ENCODE peak calls at places on chromosome 13, in ten cellular contexts. One of them, this sample, is unnamed.

GRCh38 chr13:74560325-74560724 is 426.1 kb upstream of the KLF12 start:
- DNase-seq in upper lobe of left lung: no peak
- DNase-seq in GM12891: no peak
- DNase-seq in transverse colon: no peak
- DNase-seq in heart left ventricle: no peak
- DNase-seq in A549: no peak
- DNase-seq in adrenal gland: no peak
- DNase-seq in uterus: no peak
- DNase-seq in tibial nerve: no peak
- DNase-seq in H54: no peak
- DNase-seq in this sample: no peak

GRCh38 chr13:43848250-43848649 is 31.3 kb downstream of the CCDC122 start:
- DNase-seq in upper lobe of left lung: no peak
- DNase-seq in GM12891: no peak
- DNase-seq in transverse colon: no peak
- DNase-seq in heart left ventricle: no peak
- DNase-seq in A549: peak
- DNase-seq in adrenal gland: no peak
- DNase-seq in uterus: no peak
- DNase-seq in tibial nerve: no peak
- DNase-seq in H54: no peak
- DNase-seq in this sample: no peak

GRCh38 chr13:113633485-113633873 is 24.5 kb downstream of the ATP4B start:
- DNase-seq in upper lobe of left lung: peak
- DNase-seq in GM12891: no peak
- DNase-seq in transverse colon: no peak
- DNase-seq in heart left ventricle: no peak
- DNase-seq in A549: no peak
- DNase-seq in adrenal gland: no peak
- DNase-seq in uterus: no peak
- DNase-seq in tibial nerve: no peak
- DNase-seq in H54: no peak
- DNase-seq in this sample: peak

GRCh38 chr13:57748096-57748495 is 116.6 kb downstream of the PCDH17 start:
- DNase-seq in upper lobe of left lung: no peak
- DNase-seq in GM12891: no peak
- DNase-seq in transverse colon: no peak
- DNase-seq in heart left ventricle: no peak
- DNase-seq in A549: no peak
- DNase-seq in adrenal gland: no peak
- DNase-seq in uterus: no peak
- DNase-seq in tibial nerve: no peak
- DNase-seq in H54: no peak
- DNase-seq in this sample: no peak

GRCh38 chr13:49435992-49436391 is 7.9 kb downstream of the CAB39L start:
- DNase-seq in upper lobe of left lung: no peak
- DNase-seq in GM12891: no peak
- DNase-seq in transverse colon: no peak
- DNase-seq in heart left ventricle: no peak
- DNase-seq in A549: no peak
- DNase-seq in adrenal gland: no peak
- DNase-seq in uterus: no peak
- DNase-seq in tibial nerve: no peak
- DNase-seq in H54: no peak
- DNase-seq in this sample: no peak

GRCh38 chr13:114099918-114100445 is 32.4 kb downstream of the RASA3 start:
- DNase-seq in upper lobe of left lung: peak
- DNase-seq in GM12891: no peak
- DNase-seq in transverse colon: peak
- DNase-seq in heart left ventricle: peak
- DNase-seq in A549: peak
- DNase-seq in adrenal gland: no peak
- DNase-seq in uterus: peak
- DNase-seq in tibial nerve: peak
- DNase-seq in H54: no peak
- DNase-seq in this sample: no peak

GRCh38 chr13:79386125-79386822 is 19.8 kb downstream of the RBM26 start:
- DNase-seq in upper lobe of left lung: no peak
- DNase-seq in GM12891: no peak
- DNase-seq in transverse colon: no peak
- DNase-seq in heart left ventricle: no peak
- DNase-seq in A549: no peak
- DNase-seq in adrenal gland: no peak
- DNase-seq in uterus: no peak
- DNase-seq in tibial nerve: no peak
- DNase-seq in H54: no peak
- DNase-seq in this sample: no peak

GRCh38 chr13:42876810-42877550 is 95.6 kb downstream of the FAM216B start:
- DNase-seq in upper lobe of left lung: no peak
- DNase-seq in GM12891: no peak
- DNase-seq in transverse colon: no peak
- DNase-seq in heart left ventricle: no peak
- DNase-seq in A549: no peak
- DNase-seq in adrenal gland: no peak
- DNase-seq in uterus: no peak
- DNase-seq in tibial nerve: no peak
- DNase-seq in H54: no peak
- DNase-seq in this sample: no peak

GRCh38 chr13:51590966-51591627 is 6.8 kb downstream of the WDFY2 start:
- DNase-seq in upper lobe of left lung: no peak
- DNase-seq in GM12891: no peak
- DNase-seq in transverse colon: no peak
- DNase-seq in heart left ventricle: no peak
- DNase-seq in A549: peak
- DNase-seq in adrenal gland: peak
- DNase-seq in uterus: peak
- DNase-seq in tibial nerve: no peak
- DNase-seq in H54: peak
- DNase-seq in this sample: no peak

GRCh38 chr13:48096670-48097069 is 1.8 kb upstream of the MED4 start:
- DNase-seq in upper lobe of left lung: no peak
- DNase-seq in GM12891: no peak
- DNase-seq in transverse colon: no peak
- DNase-seq in heart left ventricle: no peak
- DNase-seq in A549: no peak
- DNase-seq in adrenal gland: no peak
- DNase-seq in uterus: no peak
- DNase-seq in tibial nerve: no peak
- DNase-seq in H54: no peak
- DNase-seq in this sample: no peak

GRCh38 chr13:73061478-73062275 is 2.9 kb downstream of the KLF5 start:
- DNase-seq in upper lobe of left lung: no peak
- DNase-seq in GM12891: no peak
- DNase-seq in transverse colon: no peak
- DNase-seq in heart left ventricle: no peak
- DNase-seq in A549: no peak
- DNase-seq in adrenal gland: no peak
- DNase-seq in uterus: no peak
- DNase-seq in tibial nerve: no peak
- DNase-seq in H54: no peak
- DNase-seq in this sample: no peak

GRCh38 chr13:75226755-75227435 is 255.1 kb downstream of the TBC1D4 start:
- DNase-seq in upper lobe of left lung: no peak
- DNase-seq in GM12891: no peak
- DNase-seq in transverse colon: no peak
- DNase-seq in heart left ventricle: no peak
- DNase-seq in A549: peak
- DNase-seq in adrenal gland: no peak
- DNase-seq in uterus: no peak
- DNase-seq in tibial nerve: no peak
- DNase-seq in H54: peak
- DNase-seq in this sample: no peak

GRCh38 chr13:20124303-20124702 is 36.5 kb downstream of the GJA3 start:
- DNase-seq in upper lobe of left lung: no peak
- DNase-seq in GM12891: no peak
- DNase-seq in transverse colon: no peak
- DNase-seq in heart left ventricle: no peak
- DNase-seq in A549: no peak
- DNase-seq in adrenal gland: no peak
- DNase-seq in uterus: no peak
- DNase-seq in tibial nerve: no peak
- DNase-seq in H54: no peak
- DNase-seq in this sample: no peak

GRCh38 chr13:68940049-68940448 is 1167.6 kb upstream of the ATXN8OS start:
- DNase-seq in upper lobe of left lung: no peak
- DNase-seq in GM12891: no peak
- DNase-seq in transverse colon: no peak
- DNase-seq in heart left ventricle: no peak
- DNase-seq in A549: no peak
- DNase-seq in adrenal gland: no peak
- DNase-seq in uterus: no peak
- DNase-seq in tibial nerve: no peak
- DNase-seq in H54: no peak
- DNase-seq in this sample: no peak

GRCh38 chr13:33111414-33112110 is 95.3 kb downstream of the KL start:
- DNase-seq in upper lobe of left lung: no peak
- DNase-seq in GM12891: no peak
- DNase-seq in transverse colon: peak
- DNase-seq in heart left ventricle: peak
- DNase-seq in A549: no peak
- DNase-seq in adrenal gland: no peak
- DNase-seq in uterus: peak
- DNase-seq in tibial nerve: no peak
- DNase-seq in H54: no peak
- DNase-seq in this sample: no peak

GRCh38 chr13:58239774-58240268 is 608.3 kb downstream of the PCDH17 start:
- DNase-seq in upper lobe of left lung: no peak
- DNase-seq in GM12891: no peak
- DNase-seq in transverse colon: no peak
- DNase-seq in heart left ventricle: no peak
- DNase-seq in A549: no peak
- DNase-seq in adrenal gland: no peak
- DNase-seq in uterus: no peak
- DNase-seq in tibial nerve: no peak
- DNase-seq in H54: no peak
- DNase-seq in this sample: no peak

GRCh38 chr13:97275265-97275664 is 53.1 kb downstream of the MBNL2 start:
- DNase-seq in upper lobe of left lung: no peak
- DNase-seq in GM12891: no peak
- DNase-seq in transverse colon: no peak
- DNase-seq in heart left ventricle: no peak
- DNase-seq in A549: peak
- DNase-seq in adrenal gland: peak
- DNase-seq in uterus: no peak
- DNase-seq in tibial nerve: no peak
- DNase-seq in H54: no peak
- DNase-seq in this sample: no peak
- TF ChIP-seq POLR2A in upper lobe of left lung: no peak
- TF ChIP-seq POLR2A in GM12891: no peak
- TF ChIP-seq POLR2A in transverse colon: no peak
- TF ChIP-seq POLR2A in heart left ventricle: no peak
- TF ChIP-seq POLR2A in A549: no peak
- TF ChIP-seq POLR2A in adrenal gland: no peak
- TF ChIP-seq POLR2A in uterus: no peak
- TF ChIP-seq POLR2A in tibial nerve: no peak
- TF ChIP-seq POLR2A in H54: no peak
- TF ChIP-seq POLR2A in this sample: no peak

GRCh38 chr13:110559429-110559943 is 2.0 kb downstream of the RAB20 start:
- DNase-seq in upper lobe of left lung: peak
- DNase-seq in GM12891: no peak
- DNase-seq in transverse colon: peak
- DNase-seq in heart left ventricle: no peak
- DNase-seq in A549: no peak
- DNase-seq in adrenal gland: peak
- DNase-seq in uterus: no peak
- DNase-seq in tibial nerve: no peak
- DNase-seq in H54: no peak
- DNase-seq in this sample: no peak

GRCh38 chr13:110561335-110562033 is at the start of gene RAB20:
- DNase-seq in upper lobe of left lung: peak
- DNase-seq in GM12891: peak
- DNase-seq in transverse colon: peak
- DNase-seq in heart left ventricle: peak
- DNase-seq in A549: peak
- DNase-seq in adrenal gland: peak
- DNase-seq in uterus: peak
- DNase-seq in tibial nerve: peak
- DNase-seq in H54: peak
- DNase-seq in this sample: peak

GRCh38 chr13:110559986-110560385 is 1.5 kb downstream of the RAB20 start:
- DNase-seq in upper lobe of left lung: no peak
- DNase-seq in GM12891: no peak
- DNase-seq in transverse colon: no peak
- DNase-seq in heart left ventricle: no peak
- DNase-seq in A549: no peak
- DNase-seq in adrenal gland: no peak
- DNase-seq in uterus: no peak
- DNase-seq in tibial nerve: no peak
- DNase-seq in H54: no peak
- DNase-seq in this sample: no peak

GRCh38 chr13:110562696-110563462 is 1.4 kb upstream of the RAB20 start:
- DNase-seq in upper lobe of left lung: no peak
- DNase-seq in GM12891: no peak
- DNase-seq in transverse colon: no peak
- DNase-seq in heart left ventricle: no peak
- DNase-seq in A549: no peak
- DNase-seq in adrenal gland: no peak
- DNase-seq in uterus: no peak
- DNase-seq in tibial nerve: no peak
- DNase-seq in H54: no peak
- DNase-seq in this sample: no peak

GRCh38 chr13:110560606-110561334 is 752 bp downstream of the RAB20 start:
- DNase-seq in upper lobe of left lung: no peak
- DNase-seq in GM12891: peak
- DNase-seq in transverse colon: peak
- DNase-seq in heart left ventricle: no peak
- DNase-seq in A549: no peak
- DNase-seq in adrenal gland: no peak
- DNase-seq in uterus: no peak
- DNase-seq in tibial nerve: no peak
- DNase-seq in H54: no peak
- DNase-seq in this sample: no peak
- TF ChIP-seq POLR2A in upper lobe of left lung: no peak
- TF ChIP-seq POLR2A in GM12891: no peak
- TF ChIP-seq POLR2A in transverse colon: peak
- TF ChIP-seq POLR2A in heart left ventricle: no peak
- TF ChIP-seq POLR2A in A549: no peak
- TF ChIP-seq POLR2A in adrenal gland: peak
- TF ChIP-seq POLR2A in uterus: no peak
- TF ChIP-seq POLR2A in tibial nerve: no peak
- TF ChIP-seq POLR2A in H54: no peak
- TF ChIP-seq POLR2A in this sample: no peak

GRCh38 chr13:100674848-100675659 is 459 bp upstream of the TMTC4 start:
- DNase-seq in upper lobe of left lung: peak
- DNase-seq in GM12891: peak
- DNase-seq in transverse colon: peak
- DNase-seq in heart left ventricle: peak
- DNase-seq in A549: peak
- DNase-seq in adrenal gland: peak
- DNase-seq in uterus: peak
- DNase-seq in tibial nerve: peak
- DNase-seq in H54: peak
- DNase-seq in this sample: peak
- TF ChIP-seq POLR2A in upper lobe of left lung: no peak
- TF ChIP-seq POLR2A in GM12891: no peak
- TF ChIP-seq POLR2A in transverse colon: peak
- TF ChIP-seq POLR2A in heart left ventricle: no peak
- TF ChIP-seq POLR2A in A549: peak
- TF ChIP-seq POLR2A in adrenal gland: no peak
- TF ChIP-seq POLR2A in uterus: peak
- TF ChIP-seq POLR2A in tibial nerve: peak
- TF ChIP-seq POLR2A in H54: peak
- TF ChIP-seq POLR2A in this sample: no peak

GRCh38 chr13:38350114-38350617 is 515 bp downstream of the UFM1 start:
- DNase-seq in upper lobe of left lung: peak
- DNase-seq in GM12891: no peak
- DNase-seq in transverse colon: peak
- DNase-seq in heart left ventricle: peak
- DNase-seq in A549: peak
- DNase-seq in adrenal gland: peak
- DNase-seq in uterus: peak
- DNase-seq in tibial nerve: peak
- DNase-seq in H54: peak
- DNase-seq in this sample: peak
- TF ChIP-seq POLR2A in upper lobe of left lung: no peak
- TF ChIP-seq POLR2A in GM12891: peak
- TF ChIP-seq POLR2A in transverse colon: no peak
- TF ChIP-seq POLR2A in heart left ventricle: no peak
- TF ChIP-seq POLR2A in A549: no peak
- TF ChIP-seq POLR2A in adrenal gland: no peak
- TF ChIP-seq POLR2A in uterus: no peak
- TF ChIP-seq POLR2A in tibial nerve: no peak
- TF ChIP-seq POLR2A in H54: no peak
- TF ChIP-seq POLR2A in this sample: no peak